ENCODE peak calls at places on chromosomes 2 and 18, in ten cellular contexts. One of them, this sample, is unnamed.

GRCh38 chr2:113098061-113098460 is 29.3 kb upstream of the IL1RN start:
- DNase-seq in CD8-positive, alpha-beta memory T cell: no peak
- DNase-seq in HAP-1: no peak
- DNase-seq in gastrocnemius medialis: no peak
- DNase-seq in effector memory CD4-positive, alpha-beta T cell: no peak
- DNase-seq in cardiac muscle cell: no peak
- DNase-seq in fibroblast of mammary gland: no peak
- DNase-seq in psoas muscle: no peak
- DNase-seq in aorta: no peak
- DNase-seq in lower lobe of right lung: no peak
- DNase-seq in this sample: no peak

GRCh38 chr2:157777425-157777824 is 98.7 kb downstream of the ACVR1 start:
- DNase-seq in aorta: no peak
- DNase-seq in cardiac muscle cell: peak
- DNase-seq in fibroblast of mammary gland: peak
- DNase-seq in HAP-1: peak
- DNase-seq in CD8-positive, alpha-beta memory T cell: peak
- DNase-seq in effector memory CD4-positive, alpha-beta T cell: no peak
- DNase-seq in gastrocnemius medialis: no peak
- DNase-seq in lower lobe of right lung: no peak
- DNase-seq in psoas muscle: peak
- DNase-seq in this sample: peak

GRCh38 chr2:170457742-170458141 is 257.4 kb upstream of the SP5 start:
- DNase-seq in HAP-1: no peak
- DNase-seq in cardiac muscle cell: no peak
- DNase-seq in gastrocnemius medialis: no peak
- DNase-seq in psoas muscle: no peak
- DNase-seq in CD8-positive, alpha-beta memory T cell: no peak
- DNase-seq in fibroblast of mammary gland: no peak
- DNase-seq in effector memory CD4-positive, alpha-beta T cell: no peak
- DNase-seq in aorta: no peak
- DNase-seq in lower lobe of right lung: no peak
- DNase-seq in this sample: no peak

GRCh38 chr2:25257032-25257455 is 84.7 kb downstream of the DNMT3A start:
- DNase-seq in HAP-1: no peak
- DNase-seq in CD8-positive, alpha-beta memory T cell: no peak
- DNase-seq in psoas muscle: no peak
- DNase-seq in gastrocnemius medialis: peak
- DNase-seq in lower lobe of right lung: no peak
- DNase-seq in effector memory CD4-positive, alpha-beta T cell: no peak
- DNase-seq in fibroblast of mammary gland: no peak
- DNase-seq in aorta: no peak
- DNase-seq in cardiac muscle cell: peak
- DNase-seq in this sample: no peak

GRCh38 chr18:66344227-66344626 is 259.7 kb downstream of the CDH19 start:
- DNase-seq in lower lobe of right lung: no peak
- DNase-seq in CD8-positive, alpha-beta memory T cell: no peak
- DNase-seq in gastrocnemius medialis: no peak
- DNase-seq in fibroblast of mammary gland: no peak
- DNase-seq in HAP-1: no peak
- DNase-seq in psoas muscle: no peak
- DNase-seq in aorta: no peak
- DNase-seq in effector memory CD4-positive, alpha-beta T cell: no peak
- DNase-seq in cardiac muscle cell: no peak
- DNase-seq in this sample: no peak

GRCh38 chr2:20456049-20456665 is 9.3 kb downstream of the RHOB start:
- DNase-seq in CD8-positive, alpha-beta memory T cell: no peak
- DNase-seq in effector memory CD4-positive, alpha-beta T cell: no peak
- DNase-seq in HAP-1: no peak
- DNase-seq in gastrocnemius medialis: peak
- DNase-seq in aorta: no peak
- DNase-seq in lower lobe of right lung: no peak
- DNase-seq in fibroblast of mammary gland: peak
- DNase-seq in cardiac muscle cell: no peak
- DNase-seq in psoas muscle: no peak
- DNase-seq in this sample: no peak

GRCh38 chr2:24907106-24907505 is 12.9 kb downstream of the ADCY3 start:
- DNase-seq in CD8-positive, alpha-beta memory T cell: no peak
- DNase-seq in lower lobe of right lung: no peak
- DNase-seq in aorta: peak
- DNase-seq in cardiac muscle cell: peak
- DNase-seq in fibroblast of mammary gland: peak
- DNase-seq in psoas muscle: no peak
- DNase-seq in effector memory CD4-positive, alpha-beta T cell: no peak
- DNase-seq in HAP-1: no peak
- DNase-seq in gastrocnemius medialis: no peak
- DNase-seq in this sample: no peak

GRCh38 chr2:47941936-47942335 is 35.6 kb upstream of the FBXO11 start:
- DNase-seq in gastrocnemius medialis: no peak
- DNase-seq in psoas muscle: no peak
- DNase-seq in cardiac muscle cell: no peak
- DNase-seq in fibroblast of mammary gland: no peak
- DNase-seq in effector memory CD4-positive, alpha-beta T cell: no peak
- DNase-seq in lower lobe of right lung: no peak
- DNase-seq in aorta: no peak
- DNase-seq in HAP-1: no peak
- DNase-seq in CD8-positive, alpha-beta memory T cell: no peak
- DNase-seq in this sample: no peak

GRCh38 chr2:174397773-174398172 is 2.2 kb downstream of the SCRN3 start:
- DNase-seq in lower lobe of right lung: no peak
- DNase-seq in fibroblast of mammary gland: no peak
- DNase-seq in CD8-positive, alpha-beta memory T cell: no peak
- DNase-seq in psoas muscle: no peak
- DNase-seq in gastrocnemius medialis: no peak
- DNase-seq in HAP-1: no peak
- DNase-seq in aorta: no peak
- DNase-seq in effector memory CD4-positive, alpha-beta T cell: no peak
- DNase-seq in cardiac muscle cell: no peak
- DNase-seq in this sample: no peak

GRCh38 chr2:15939854-15940660 is at the start of gene MYCN:
- DNase-seq in CD8-positive, alpha-beta memory T cell: no peak
- DNase-seq in psoas muscle: no peak
- DNase-seq in gastrocnemius medialis: peak
- DNase-seq in aorta: no peak
- DNase-seq in effector memory CD4-positive, alpha-beta T cell: no peak
- DNase-seq in HAP-1: peak
- DNase-seq in lower lobe of right lung: no peak
- DNase-seq in cardiac muscle cell: peak
- DNase-seq in fibroblast of mammary gland: peak
- DNase-seq in this sample: peak
- H3K4me3 ChIP-seq in CD8-positive, alpha-beta memory T cell: no peak
- H3K4me3 ChIP-seq in psoas muscle: peak
- H3K4me3 ChIP-seq in gastrocnemius medialis: peak
- H3K4me3 ChIP-seq in aorta: peak
- H3K4me3 ChIP-seq in effector memory CD4-positive, alpha-beta T cell: peak
- H3K4me3 ChIP-seq in HAP-1: peak
- H3K4me3 ChIP-seq in lower lobe of right lung: peak
- H3K4me3 ChIP-seq in cardiac muscle cell: peak
- H3K4me3 ChIP-seq in fibroblast of mammary gland: no peak
- H3K4me3 ChIP-seq in this sample: peak

DNA sequence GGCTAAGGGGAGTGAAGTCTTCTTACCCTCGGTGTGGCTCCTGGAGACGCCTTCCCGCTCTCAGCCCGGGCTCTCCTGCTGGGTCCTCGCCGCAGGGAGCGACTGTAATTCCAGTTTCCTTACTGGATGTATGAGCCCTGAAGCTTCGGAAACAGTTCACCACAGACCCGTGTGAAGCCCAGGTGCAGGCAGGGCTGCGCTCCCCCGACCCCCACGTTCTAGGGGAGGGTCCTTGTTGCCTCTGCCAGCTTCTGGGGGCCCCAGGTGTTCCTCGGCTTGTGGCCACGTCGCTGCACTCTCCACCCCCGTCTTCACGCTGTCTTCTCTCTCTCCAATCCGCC is 5.1 kb upstream of the ASB1 start:
- DNase-seq in cardiac muscle cell: no peak
- DNase-seq in CD8-positive, alpha-beta memory T cell: no peak
- DNase-seq in psoas muscle: no peak
- DNase-seq in aorta: no peak
- DNase-seq in lower lobe of right lung: no peak
- DNase-seq in fibroblast of mammary gland: no peak
- DNase-seq in effector memory CD4-positive, alpha-beta T cell: no peak
- DNase-seq in gastrocnemius medialis: no peak
- DNase-seq in HAP-1: no peak
- DNase-seq in this sample: no peak
- H3K4me3 ChIP-seq in cardiac muscle cell: no peak
- H3K4me3 ChIP-seq in CD8-positive, alpha-beta memory T cell: no peak
- H3K4me3 ChIP-seq in psoas muscle: no peak
- H3K4me3 ChIP-seq in aorta: no peak
- H3K4me3 ChIP-seq in lower lobe of right lung: no peak
- H3K4me3 ChIP-seq in fibroblast of mammary gland: no peak
- H3K4me3 ChIP-seq in effector memory CD4-positive, alpha-beta T cell: no peak
- H3K4me3 ChIP-seq in gastrocnemius medialis: no peak
- H3K4me3 ChIP-seq in HAP-1: no peak
- H3K4me3 ChIP-seq in this sample: no peak

GRCh38 chr18:74630804-74631203 is 33.1 kb downstream of the ZNF407 start:
- DNase-seq in gastrocnemius medialis: no peak
- DNase-seq in fibroblast of mammary gland: no peak
- DNase-seq in aorta: no peak
- DNase-seq in effector memory CD4-positive, alpha-beta T cell: no peak
- DNase-seq in lower lobe of right lung: no peak
- DNase-seq in HAP-1: no peak
- DNase-seq in CD8-positive, alpha-beta memory T cell: no peak
- DNase-seq in cardiac muscle cell: no peak
- DNase-seq in psoas muscle: no peak
- DNase-seq in this sample: no peak
- H3K4me3 ChIP-seq in gastrocnemius medialis: no peak
- H3K4me3 ChIP-seq in fibroblast of mammary gland: no peak
- H3K4me3 ChIP-seq in aorta: no peak
- H3K4me3 ChIP-seq in effector memory CD4-positive, alpha-beta T cell: no peak
- H3K4me3 ChIP-seq in lower lobe of right lung: no peak
- H3K4me3 ChIP-seq in HAP-1: no peak
- H3K4me3 ChIP-seq in CD8-positive, alpha-beta memory T cell: peak
- H3K4me3 ChIP-seq in cardiac muscle cell: no peak
- H3K4me3 ChIP-seq in psoas muscle: no peak
- H3K4me3 ChIP-seq in this sample: no peak

GRCh38 chr2:118837067-118837466 is 10.4 kb downstream of the EN1 start:
- DNase-seq in cardiac muscle cell: no peak
- DNase-seq in HAP-1: no peak
- DNase-seq in gastrocnemius medialis: no peak
- DNase-seq in fibroblast of mammary gland: no peak
- DNase-seq in aorta: no peak
- DNase-seq in CD8-positive, alpha-beta memory T cell: no peak
- DNase-seq in lower lobe of right lung: no peak
- DNase-seq in psoas muscle: no peak
- DNase-seq in effector memory CD4-positive, alpha-beta T cell: no peak
- DNase-seq in this sample: no peak

GRCh38 chr2:118834901-118835738 is 12.3 kb downstream of the EN1 start:
- DNase-seq in cardiac muscle cell: peak
- DNase-seq in lower lobe of right lung: no peak
- DNase-seq in aorta: no peak
- DNase-seq in fibroblast of mammary gland: no peak
- DNase-seq in gastrocnemius medialis: peak
- DNase-seq in effector memory CD4-positive, alpha-beta T cell: no peak
- DNase-seq in HAP-1: no peak
- DNase-seq in CD8-positive, alpha-beta memory T cell: no peak
- DNase-seq in psoas muscle: no peak
- DNase-seq in this sample: no peak

GRCh38 chr2:118836411-118836930 is 11.0 kb downstream of the EN1 start:
- DNase-seq in HAP-1: no peak
- DNase-seq in cardiac muscle cell: no peak
- DNase-seq in fibroblast of mammary gland: no peak
- DNase-seq in gastrocnemius medialis: no peak
- DNase-seq in psoas muscle: no peak
- DNase-seq in effector memory CD4-positive, alpha-beta T cell: no peak
- DNase-seq in lower lobe of right lung: no peak
- DNase-seq in aorta: no peak
- DNase-seq in CD8-positive, alpha-beta memory T cell: no peak
- DNase-seq in this sample: no peak

GRCh38 chr2:118834440-118834810 is 13.0 kb downstream of the EN1 start:
- DNase-seq in HAP-1: no peak
- DNase-seq in aorta: no peak
- DNase-seq in fibroblast of mammary gland: no peak
- DNase-seq in psoas muscle: no peak
- DNase-seq in cardiac muscle cell: no peak
- DNase-seq in effector memory CD4-positive, alpha-beta T cell: no peak
- DNase-seq in gastrocnemius medialis: no peak
- DNase-seq in CD8-positive, alpha-beta memory T cell: no peak
- DNase-seq in lower lobe of right lung: no peak
- DNase-seq in this sample: no peak

GRCh38 chr2:118835739-118836410 is 11.6 kb downstream of the EN1 start:
- DNase-seq in gastrocnemius medialis: peak
- DNase-seq in psoas muscle: peak
- DNase-seq in CD8-positive, alpha-beta memory T cell: no peak
- DNase-seq in cardiac muscle cell: no peak
- DNase-seq in HAP-1: no peak
- DNase-seq in aorta: no peak
- DNase-seq in effector memory CD4-positive, alpha-beta T cell: no peak
- DNase-seq in fibroblast of mammary gland: no peak
- DNase-seq in lower lobe of right lung: no peak
- DNase-seq in this sample: no peak
- H3K4me3 ChIP-seq in gastrocnemius medialis: peak
- H3K4me3 ChIP-seq in psoas muscle: peak
- H3K4me3 ChIP-seq in CD8-positive, alpha-beta memory T cell: no peak
- H3K4me3 ChIP-seq in cardiac muscle cell: peak
- H3K4me3 ChIP-seq in HAP-1: no peak
- H3K4me3 ChIP-seq in aorta: peak
- H3K4me3 ChIP-seq in effector memory CD4-positive, alpha-beta T cell: peak
- H3K4me3 ChIP-seq in fibroblast of mammary gland: peak
- H3K4me3 ChIP-seq in lower lobe of right lung: peak
- H3K4me3 ChIP-seq in this sample: no peak

DNA sequence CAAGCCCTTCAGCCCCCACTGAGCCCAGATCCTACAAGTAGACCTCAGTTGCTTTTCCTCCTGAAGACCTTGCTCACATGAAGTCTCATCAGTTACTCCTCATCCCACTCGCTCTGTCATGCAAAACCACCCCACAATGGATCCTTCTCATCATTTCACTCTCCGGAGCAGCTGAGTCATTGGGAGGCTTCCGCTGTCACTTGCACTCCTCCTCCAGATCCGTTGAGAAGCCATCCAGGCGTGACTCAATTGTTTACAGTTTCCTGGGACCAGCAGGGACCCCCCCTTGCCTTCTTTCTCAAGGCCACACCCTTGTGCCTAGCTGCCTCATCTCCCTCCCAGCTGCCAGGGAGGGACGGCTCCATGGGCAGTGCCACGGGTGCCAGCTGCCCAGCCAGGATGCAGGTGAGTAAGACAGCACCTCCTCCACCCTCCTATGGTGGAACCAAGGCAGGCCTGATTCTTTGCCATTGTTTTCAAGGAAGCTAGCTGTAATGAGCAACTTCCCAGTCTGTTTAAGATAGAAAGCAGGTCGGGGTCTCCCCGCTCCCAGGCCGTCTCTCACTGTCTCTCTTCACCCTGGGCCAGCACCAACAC is 16.3 kb downstream of the GPR55 start:
- DNase-seq in fibroblast of mammary gland: peak
- DNase-seq in lower lobe of right lung: no peak
- DNase-seq in cardiac muscle cell: peak
- DNase-seq in HAP-1: no peak
- DNase-seq in aorta: peak
- DNase-seq in psoas muscle: no peak
- DNase-seq in gastrocnemius medialis: peak
- DNase-seq in effector memory CD4-positive, alpha-beta T cell: no peak
- DNase-seq in CD8-positive, alpha-beta memory T cell: no peak
- DNase-seq in this sample: peak
- H3K4me3 ChIP-seq in fibroblast of mammary gland: no peak
- H3K4me3 ChIP-seq in lower lobe of right lung: no peak
- H3K4me3 ChIP-seq in cardiac muscle cell: no peak
- H3K4me3 ChIP-seq in HAP-1: no peak
- H3K4me3 ChIP-seq in aorta: no peak
- H3K4me3 ChIP-seq in psoas muscle: no peak
- H3K4me3 ChIP-seq in gastrocnemius medialis: no peak
- H3K4me3 ChIP-seq in effector memory CD4-positive, alpha-beta T cell: no peak
- H3K4me3 ChIP-seq in CD8-positive, alpha-beta memory T cell: no peak
- H3K4me3 ChIP-seq in this sample: no peak

GRCh38 chr2:1540481-1540880 is 127.2 kb downstream of the TPO start:
- DNase-seq in fibroblast of mammary gland: no peak
- DNase-seq in psoas muscle: no peak
- DNase-seq in aorta: peak
- DNase-seq in HAP-1: no peak
- DNase-seq in CD8-positive, alpha-beta memory T cell: no peak
- DNase-seq in gastrocnemius medialis: no peak
- DNase-seq in cardiac muscle cell: no peak
- DNase-seq in lower lobe of right lung: no peak
- DNase-seq in effector memory CD4-positive, alpha-beta T cell: no peak
- DNase-seq in this sample: no peak
- H3K4me3 ChIP-seq in fibroblast of mammary gland: no peak
- H3K4me3 ChIP-seq in psoas muscle: no peak
- H3K4me3 ChIP-seq in aorta: no peak
- H3K4me3 ChIP-seq in HAP-1: no peak
- H3K4me3 ChIP-seq in CD8-positive, alpha-beta memory T cell: no peak
- H3K4me3 ChIP-seq in gastrocnemius medialis: no peak
- H3K4me3 ChIP-seq in cardiac muscle cell: no peak
- H3K4me3 ChIP-seq in lower lobe of right lung: no peak
- H3K4me3 ChIP-seq in effector memory CD4-positive, alpha-beta T cell: no peak
- H3K4me3 ChIP-seq in this sample: no peak

This sample was measured in CD4-positive, CD25-positive, alpha-beta regulatory T cell.